ENCODE peak calls at places on chromosomes 11 and 22, in six cellular contexts. One of them, this sample, is unnamed. For H3K36me3 and H3K4me1, the result is how much of the 10 kb centered on the place peaks cover.

GRCh38 chr11:130389315-130389935 is 39.0 kb downstream of the ADAMTS8 start:
- DNase-seq in neural progenitor cell: no peak
- DNase-seq in kidney: no peak
- DNase-seq in right lobe of liver: no peak
- DNase-seq in H1: no peak
- DNase-seq in CD8-positive, alpha-beta T cell: peak
- DNase-seq in this sample: peak

GRCh38 chr11:30876656-30877371 is 290.7 kb upstream of the MPPED2 start:
- DNase-seq in H1: no peak
- DNase-seq in kidney: no peak
- DNase-seq in CD8-positive, alpha-beta T cell: no peak
- DNase-seq in neural progenitor cell: no peak
- DNase-seq in right lobe of liver: no peak
- DNase-seq in this sample: no peak

GRCh38 chr22:44091021-44091721 is 67.1 kb downstream of the PARVB start:
- DNase-seq in H1: no peak
- DNase-seq in neural progenitor cell: peak
- DNase-seq in CD8-positive, alpha-beta T cell: peak
- DNase-seq in kidney: peak
- DNase-seq in right lobe of liver: no peak
- DNase-seq in this sample: no peak

GRCh38 chr22:35230839-35231584 is 26.3 kb upstream of the HMGXB4 start:
- DNase-seq in neural progenitor cell: no peak
- DNase-seq in right lobe of liver: no peak
- DNase-seq in H1: no peak
- DNase-seq in CD8-positive, alpha-beta T cell: no peak
- DNase-seq in kidney: no peak
- DNase-seq in this sample: no peak

GRCh38 chr11:122804161-122804560 is 34.1 kb upstream of the CRTAM start:
- DNase-seq in CD8-positive, alpha-beta T cell: no peak
- DNase-seq in neural progenitor cell: no peak
- DNase-seq in kidney: no peak
- DNase-seq in H1: no peak
- DNase-seq in right lobe of liver: no peak
- DNase-seq in this sample: no peak

GRCh38 chr22:50528682-50529415 is 963 bp downstream of the TYMP start:
- DNase-seq in CD8-positive, alpha-beta T cell: peak
- DNase-seq in neural progenitor cell: no peak
- DNase-seq in kidney: no peak
- DNase-seq in right lobe of liver: peak
- DNase-seq in H1: no peak
- DNase-seq in this sample: no peak

GRCh38 chr22:44536411-44536810 is 38.4 kb upstream of the RTL6 start:
- DNase-seq in neural progenitor cell: no peak
- DNase-seq in right lobe of liver: no peak
- DNase-seq in H1: no peak
- DNase-seq in CD8-positive, alpha-beta T cell: no peak
- DNase-seq in kidney: no peak
- DNase-seq in this sample: no peak

GRCh38 chr11:79220171-79220570 is 220.7 kb downstream of the TENM4 start:
- DNase-seq in CD8-positive, alpha-beta T cell: no peak
- DNase-seq in H1: no peak
- DNase-seq in right lobe of liver: no peak
- DNase-seq in kidney: no peak
- DNase-seq in neural progenitor cell: no peak
- DNase-seq in this sample: no peak

GRCh38 chr11:113896156-113896879 is 8.3 kb upstream of the HTR3B start:
- DNase-seq in neural progenitor cell: peak
- DNase-seq in H1: no peak
- DNase-seq in kidney: no peak
- DNase-seq in CD8-positive, alpha-beta T cell: peak
- DNase-seq in right lobe of liver: peak
- DNase-seq in this sample: no peak

GRCh38 chr11:64379160-64379559 is 20.2 kb downstream of the RPS6KA4 start:
- DNase-seq in kidney: peak
- DNase-seq in right lobe of liver: no peak
- DNase-seq in H1: no peak
- DNase-seq in neural progenitor cell: no peak
- DNase-seq in CD8-positive, alpha-beta T cell: no peak
- DNase-seq in this sample: no peak

GRCh38 chr22:49325531-49326395 is 501.9 kb downstream of the BRD1 start:
- DNase-seq in CD8-positive, alpha-beta T cell: no peak
- DNase-seq in neural progenitor cell: no peak
- DNase-seq in right lobe of liver: peak
- DNase-seq in H1: no peak
- DNase-seq in kidney: peak
- DNase-seq in this sample: no peak

GRCh38 chr11:122076721-122077120 is 39.3 kb downstream of the BLID start:
- DNase-seq in H1: no peak
- DNase-seq in kidney: no peak
- DNase-seq in right lobe of liver: no peak
- DNase-seq in neural progenitor cell: no peak
- DNase-seq in CD8-positive, alpha-beta T cell: no peak
- DNase-seq in this sample: no peak

GRCh38 chr22:46162285-46162684 is 12.0 kb downstream of the PPARA start:
- DNase-seq in kidney: no peak
- DNase-seq in neural progenitor cell: no peak
- DNase-seq in right lobe of liver: no peak
- DNase-seq in H1: no peak
- DNase-seq in CD8-positive, alpha-beta T cell: no peak
- DNase-seq in this sample: no peak

GRCh38 chr11:16815047-16815767 is 76.8 kb downstream of the C11orf58 start:
- DNase-seq in kidney: no peak
- DNase-seq in right lobe of liver: peak
- DNase-seq in H1: no peak
- DNase-seq in CD8-positive, alpha-beta T cell: no peak
- DNase-seq in neural progenitor cell: no peak
- DNase-seq in this sample: peak

GRCh38 chr11:28464252-28464867 is 356.2 kb downstream of the METTL15 start:
- DNase-seq in CD8-positive, alpha-beta T cell: no peak
- DNase-seq in neural progenitor cell: no peak
- DNase-seq in kidney: no peak
- DNase-seq in H1: no peak
- DNase-seq in right lobe of liver: no peak
- DNase-seq in this sample: no peak

GRCh38 chr11:34523053-34523452 is 9.5 kb upstream of the ELF5 start:
- DNase-seq in H1: no peak
- DNase-seq in neural progenitor cell: no peak
- DNase-seq in kidney: no peak
- DNase-seq in right lobe of liver: no peak
- DNase-seq in CD8-positive, alpha-beta T cell: no peak
- DNase-seq in this sample: no peak

GRCh38 chr22:46737105-46737975 is 712 bp downstream of the CERK start:
- DNase-seq in right lobe of liver: peak
- DNase-seq in kidney: no peak
- DNase-seq in CD8-positive, alpha-beta T cell: peak
- DNase-seq in H1: no peak
- DNase-seq in neural progenitor cell: peak
- DNase-seq in this sample: peak

GRCh38 chr22:24380220-24381218 is 46.9 kb upstream of the ADORA2A start:
- DNase-seq in H1: no peak
- DNase-seq in kidney: no peak
- DNase-seq in right lobe of liver: no peak
- DNase-seq in CD8-positive, alpha-beta T cell: no peak
- DNase-seq in neural progenitor cell: no peak
- DNase-seq in this sample: no peak

GRCh38 chr11:98835336-98835735 is 185.4 kb upstream of the CNTN5 start:
- DNase-seq in neural progenitor cell: no peak
- DNase-seq in right lobe of liver: peak
- DNase-seq in kidney: no peak
- DNase-seq in CD8-positive, alpha-beta T cell: no peak
- DNase-seq in H1: no peak
- DNase-seq in this sample: no peak

GRCh38 chr22:30875481-30876215 is 92.9 kb downstream of the MORC2 start:
- DNase-seq in H1: no peak
- DNase-seq in right lobe of liver: no peak
- DNase-seq in kidney: peak
- DNase-seq in neural progenitor cell: no peak
- DNase-seq in CD8-positive, alpha-beta T cell: no peak
- DNase-seq in this sample: peak

GRCh38 chr11:128496249-128496648 is 91.1 kb downstream of the ETS1 start:
- DNase-seq in right lobe of liver: no peak
- DNase-seq in H1: no peak
- DNase-seq in neural progenitor cell: no peak
- DNase-seq in kidney: no peak
- DNase-seq in CD8-positive, alpha-beta T cell: no peak
- DNase-seq in this sample: no peak

GRCh38 chr11:17498058-17498457 is 21.4 kb upstream of the ABCC8 start:
- DNase-seq in right lobe of liver: no peak
- DNase-seq in CD8-positive, alpha-beta T cell: no peak
- DNase-seq in neural progenitor cell: no peak
- DNase-seq in kidney: peak
- DNase-seq in H1: no peak
- DNase-seq in this sample: no peak

GRCh38 chr11:123740787-123741158 is 687 bp downstream of the ZNF202 start:
- DNase-seq in CD8-positive, alpha-beta T cell: no peak
- DNase-seq in H1: no peak
- DNase-seq in neural progenitor cell: no peak
- DNase-seq in right lobe of liver: no peak
- DNase-seq in kidney: no peak
- DNase-seq in this sample: peak

GRCh38 chr11:68388595-68389198 is 71.9 kb upstream of the PPP6R3 start:
- DNase-seq in right lobe of liver: peak
- DNase-seq in kidney: no peak
- DNase-seq in H1: no peak
- DNase-seq in CD8-positive, alpha-beta T cell: no peak
- DNase-seq in neural progenitor cell: no peak
- DNase-seq in this sample: no peak

DNA sequence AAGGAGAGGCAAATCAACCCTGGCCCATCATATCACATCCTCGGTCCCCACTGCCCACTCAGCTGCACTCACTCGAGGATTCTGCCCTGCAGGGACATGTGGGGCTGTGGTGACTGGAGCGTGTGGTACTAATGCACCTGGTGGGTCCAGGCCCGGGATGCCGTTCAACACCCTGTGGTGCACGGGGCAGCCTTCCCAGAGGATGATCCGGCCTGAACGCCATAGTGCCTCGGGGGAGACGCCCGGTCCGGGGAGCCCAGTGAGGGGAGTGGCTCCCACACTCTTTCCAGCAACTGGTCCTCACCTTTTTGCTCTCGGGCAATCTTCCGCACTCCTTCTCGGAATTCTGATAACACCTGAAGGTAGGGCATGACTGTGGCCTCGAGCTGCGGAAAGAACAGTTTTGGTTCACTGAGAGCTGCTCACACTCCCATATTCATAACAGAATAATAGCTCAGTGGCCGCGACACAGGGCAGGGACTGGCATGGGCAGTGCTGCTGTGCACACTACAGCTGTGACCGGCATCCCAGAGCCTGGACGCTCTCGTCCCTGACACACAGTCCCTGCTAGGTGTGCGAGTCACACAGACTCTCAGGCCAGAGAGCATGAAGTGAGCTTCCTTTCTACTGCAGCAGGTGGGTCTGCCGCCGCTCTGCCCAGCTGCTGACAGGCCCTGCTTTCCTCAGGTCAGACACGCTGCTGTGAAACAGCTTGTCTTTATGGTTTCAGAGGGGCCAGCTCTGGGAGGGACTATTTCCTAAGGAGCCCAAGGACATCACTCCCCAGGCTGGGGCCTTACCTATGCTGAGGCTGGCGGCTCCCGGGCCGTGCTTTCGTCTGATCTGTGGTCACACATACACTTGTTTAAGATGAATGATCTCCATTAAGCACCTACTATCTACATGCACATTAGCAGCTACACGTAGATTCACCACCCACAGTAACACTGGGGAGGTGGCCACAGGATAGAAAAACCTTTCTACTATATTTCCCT is 20.1 kb upstream of the NAP1L4 start:
- DNase-seq in neural progenitor cell: no peak
- DNase-seq in H1: no peak
- DNase-seq in kidney: peak
- DNase-seq in CD8-positive, alpha-beta T cell: no peak
- DNase-seq in right lobe of liver: peak
- DNase-seq in this sample: no peak
- H3K36me3 ChIP-seq in neural progenitor cell: under half
- H3K36me3 ChIP-seq in H1: under half
- H3K36me3 ChIP-seq in kidney: under half
- H3K36me3 ChIP-seq in CD8-positive, alpha-beta T cell: under half
- H3K36me3 ChIP-seq in right lobe of liver: under half
- H3K36me3 ChIP-seq in this sample: under half

GRCh38 chr22:41096391-41096790 is 4.0 kb downstream of the EP300 start:
- DNase-seq in CD8-positive, alpha-beta T cell: no peak
- DNase-seq in kidney: no peak
- DNase-seq in right lobe of liver: no peak
- DNase-seq in H1: no peak
- DNase-seq in neural progenitor cell: no peak
- DNase-seq in this sample: no peak
- H3K4me1 ChIP-seq in CD8-positive, alpha-beta T cell: under half
- H3K4me1 ChIP-seq in kidney: under half
- H3K4me1 ChIP-seq in right lobe of liver: under half
- H3K4me1 ChIP-seq in H1: under half
- H3K4me1 ChIP-seq in neural progenitor cell: under half
- H3K4me1 ChIP-seq in this sample: half or more

DNA sequence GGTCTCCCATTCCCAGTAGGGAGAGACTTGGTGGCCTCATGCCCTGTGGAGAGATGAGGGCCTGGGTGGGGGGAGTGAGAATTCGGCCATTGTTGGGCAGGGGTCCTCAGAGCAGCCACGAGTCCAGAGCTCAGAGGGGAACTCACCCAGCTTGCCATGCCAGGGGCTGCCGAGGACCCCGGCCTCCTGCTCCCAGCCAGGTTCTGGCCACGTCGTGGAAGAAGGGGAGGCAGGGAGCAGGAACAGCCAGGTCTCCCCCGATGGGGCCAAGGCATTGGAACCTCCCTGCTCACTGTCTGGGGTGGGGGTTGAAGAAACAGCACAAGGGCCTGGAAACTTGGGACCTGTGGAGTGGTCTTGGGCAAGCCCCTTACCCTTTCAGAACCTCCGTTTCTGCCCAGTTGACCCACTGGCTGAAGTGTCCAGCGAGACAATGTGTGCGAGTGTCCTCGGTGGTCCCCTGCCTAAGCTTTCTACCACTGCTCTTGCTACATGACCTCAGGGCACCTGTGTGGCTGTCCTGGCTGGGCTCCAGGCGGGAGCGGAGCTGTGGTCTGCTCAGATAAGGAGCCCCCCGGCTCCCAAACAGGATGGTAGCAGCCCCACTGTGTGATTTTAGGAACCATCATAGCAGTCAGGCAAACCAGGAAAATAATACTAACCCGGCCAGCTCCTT is 74.7 kb upstream of the WNT11 start:
- DNase-seq in right lobe of liver: no peak
- DNase-seq in CD8-positive, alpha-beta T cell: no peak
- DNase-seq in H1: no peak
- DNase-seq in kidney: no peak
- DNase-seq in neural progenitor cell: no peak
- DNase-seq in this sample: no peak
- H3K36me3 ChIP-seq in right lobe of liver: under half
- H3K36me3 ChIP-seq in CD8-positive, alpha-beta T cell: under half
- H3K36me3 ChIP-seq in H1: under half
- H3K36me3 ChIP-seq in kidney: under half
- H3K36me3 ChIP-seq in neural progenitor cell: under half
- H3K36me3 ChIP-seq in this sample: under half

DNA sequence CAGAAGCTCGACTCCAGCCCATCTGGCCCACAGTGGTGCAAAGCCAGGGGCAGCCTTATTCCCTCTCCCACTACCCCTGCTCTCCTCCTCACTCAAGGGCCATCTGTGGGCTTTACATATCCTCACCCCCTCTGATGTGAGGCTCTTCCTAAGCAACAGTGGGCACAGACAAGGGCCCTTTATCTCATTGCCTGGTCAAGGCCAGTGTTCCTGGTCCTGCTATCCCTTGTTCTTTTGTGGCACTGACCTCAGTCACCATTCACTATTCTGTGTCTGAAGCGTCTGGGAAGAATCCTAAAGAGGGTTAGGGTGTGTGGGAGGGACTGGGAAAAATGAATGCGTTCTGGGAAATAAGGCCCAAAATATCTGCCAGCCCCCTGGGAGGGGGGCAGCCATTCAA is 7.3 kb downstream of the DNAL4 start:
- DNase-seq in right lobe of liver: no peak
- DNase-seq in kidney: no peak
- DNase-seq in neural progenitor cell: no peak
- DNase-seq in CD8-positive, alpha-beta T cell: no peak
- DNase-seq in H1: no peak
- DNase-seq in this sample: no peak
- H3K4me1 ChIP-seq in right lobe of liver: under half
- H3K4me1 ChIP-seq in kidney: under half
- H3K4me1 ChIP-seq in neural progenitor cell: under half
- H3K4me1 ChIP-seq in CD8-positive, alpha-beta T cell: under half
- H3K4me1 ChIP-seq in H1: under half
- H3K4me1 ChIP-seq in this sample: half or more

This sample was measured in heart right ventricle.